ENCODE peak calls at places on chromosomes 6 and 20, in six cellular contexts. E is psoas muscle; H is CD4-positive, alpha-beta memory T cell; F is body of pancreas; C is heart right ventricle; N is colonic mucosa. M is an unnamed sample. For H3K4me1, the result is how much of the 10 kb centered on the place peaks cover.

GRCh38 chr6:34600796-34601195 is 44.7 kb upstream of the SPDEF start:
- DNase-seq in E (no peak), H (no peak), F (no peak), C (no peak), N (no peak), M (no peak)

GRCh38 chr6:89385156-89385667 is 26.9 kb downstream of the RRAGD start:
- DNase-seq in E (peak), H (no peak), F (no peak), C (no peak), N (no peak), M (no peak)

GRCh38 chr6:129895692-129896091 is 34.6 kb upstream of the TMEM244 start:
- DNase-seq in E (no peak), H (no peak), F (no peak), C (no peak), N (no peak), M (no peak)

GRCh38 chr20:3677733-3678132 is 4.1 kb downstream of the ADAM33 start:
- DNase-seq in E (peak), H (no peak), F (no peak), C (peak), N (peak), M (peak)

GRCh38 chr6:167815296-167815980 is 11.3 kb upstream of the AFDN start:
- DNase-seq in E (no peak), H (no peak), F (no peak), C (no peak), N (no peak), M (no peak)

GRCh38 chr6:3999800-4000661 is 78.9 kb downstream of the FAM217A start:
- DNase-seq in E (no peak), H (no peak), F (no peak), C (no peak), N (no peak), M (no peak)

GRCh38 chr6:84847349-84848160 is 83.2 kb upstream of the TBX18 start:
- DNase-seq in E (no peak), H (no peak), F (no peak), C (no peak), N (no peak), M (no peak)

GRCh38 chr20:38129248-38129865 is 35.7 kb downstream of the TGM2 start:
- DNase-seq in E (no peak), H (no peak), F (no peak), C (no peak), N (no peak), M (no peak)

GRCh38 chr20:61934716-61935530 is 130.8 kb downstream of the TAF4 start:
- DNase-seq in E (no peak), H (no peak), F (no peak), C (no peak), N (no peak), M (no peak)

GRCh38 chr6:52503853-52504777 is 72.7 kb downstream of the TRAM2 start:
- DNase-seq in E (peak), H (no peak), F (peak), C (peak), N (peak), M (peak)

GRCh38 chr20:24837721-24838456 is 111.2 kb upstream of the CST7 start:
- DNase-seq in E (no peak), H (no peak), F (no peak), C (no peak), N (no peak), M (no peak)

GRCh38 chr20:16201191-16201590 is 372.1 kb downstream of the KIF16B start:
- DNase-seq in E (no peak), H (no peak), F (no peak), C (no peak), N (no peak), M (no peak)

GRCh38 chr6:69735029-69735428 is 61.8 kb downstream of the LMBRD1 start:
- DNase-seq in E (no peak), H (no peak), F (no peak), C (no peak), N (no peak), M (no peak)

GRCh38 chr6:144582939-144583613 is 297.9 kb downstream of the UTRN start:
- DNase-seq in E (peak), H (peak), F (peak), C (peak), N (peak), M (peak)

GRCh38 chr6:25359891-25360290 is 80.7 kb downstream of the CARMIL1 start:
- DNase-seq in E (no peak), H (no peak), F (no peak), C (no peak), N (peak), M (no peak)

GRCh38 chr6:169289671-169290408 is 36.2 kb upstream of the THBS2 start:
- DNase-seq in E (peak), H (no peak), F (peak), C (peak), N (no peak), M (peak)

GRCh38 chr20:3222635-3223600 is 13.6 kb downstream of the ITPA start:
- DNase-seq in E (no peak), H (no peak), F (peak), C (peak), N (no peak), M (peak)

GRCh38 chr6:54335871-54336270 is 27.6 kb downstream of the TINAG start:
- DNase-seq in E (no peak), H (no peak), F (no peak), C (no peak), N (no peak), M (no peak)

GRCh38 chr6:37306624-37307222 is 47.1 kb upstream of the RNF8 start:
- DNase-seq in E (no peak), H (no peak), F (no peak), C (no peak), N (no peak), M (no peak)

GRCh38 chr6:146944077-146944476 is 260.1 kb upstream of the STXBP5 start:
- DNase-seq in E (no peak), H (no peak), F (no peak), C (no peak), N (no peak), M (no peak)

GRCh38 chr6:54440549-54440948 is 132.3 kb downstream of the TINAG start:
- DNase-seq in E (no peak), H (no peak), F (no peak), C (no peak), N (no peak), M (no peak)

GRCh38 chr20:31740208-31740607 is 1.1 kb downstream of the TPX2 start:
- DNase-seq in E (no peak), H (no peak), F (no peak), C (no peak), N (no peak), M (no peak)

GRCh38 chr6:48826884-48827701 is 636.0 kb downstream of the MMUT start:
- DNase-seq in E (no peak), H (no peak), F (no peak), C (no peak), N (peak), M (no peak)

GRCh38 chr6:141326426-141326825 is 806.3 kb upstream of the GJE1 start:
- DNase-seq in E (peak), H (peak), F (no peak), C (no peak), N (no peak), M (no peak)

GRCh38 chr6:88616380-88616779 is 347.0 kb downstream of the RNGTT start:
- DNase-seq in E (no peak), H (no peak), F (no peak), C (no peak), N (no peak), M (no peak)

GRCh38 chr20:36070451-36070850 is 84.1 kb upstream of the EPB41L1 start:
- DNase-seq in E (no peak), H (no peak), F (no peak), C (no peak), N (no peak), M (no peak)

GRCh38 chr20:41116282-41116960 is 20.9 kb upstream of the PLCG1 start:
- DNase-seq in E (no peak), H (no peak), F (no peak), C (no peak), N (no peak), M (no peak)

GRCh38 chr6:167573461-167574215 is 248.8 kb downstream of the TTLL2 start:
- DNase-seq in E (no peak), H (no peak), F (no peak), C (no peak), N (peak), M (no peak)

GRCh38 chr20:8021541-8022269 is 2.1 kb upstream of the TMX4 start:
- DNase-seq in E (no peak), H (no peak), F (no peak), C (no peak), N (no peak), M (no peak)

GRCh38 chr6:105402981-105403935 is at the start of gene PREP:
- DNase-seq in E (peak), H (peak), F (peak), C (peak), N (peak), M (peak)

GRCh38 chr20:46705378-46705729 is 4.1 kb upstream of the SLC2A10 start:
- DNase-seq in E (no peak), H (no peak), F (no peak), C (no peak), N (no peak), M (no peak)

GRCh38 chr6:26024651-26025046 is 62.0 kb downstream of the TRIM38 start:
- DNase-seq in E (no peak), H (no peak), F (no peak), C (no peak), N (no peak), M (no peak)

GRCh38 chr6:104537185-104537584 is 322.5 kb downstream of the HACE1 start:
- DNase-seq in E (no peak), H (no peak), F (no peak), C (no peak), N (no peak), M (no peak)

GRCh38 chr6:104711371-104711770 is 148.3 kb downstream of the HACE1 start:
- DNase-seq in E (no peak), H (no peak), F (no peak), C (no peak), N (no peak), M (no peak)

GRCh38 chr6:83905648-83906047 is 46.2 kb downstream of the CYB5R4 start:
- DNase-seq in E (no peak), H (no peak), F (no peak), C (no peak), N (no peak), M (no peak)

GRCh38 chr6:106700581-106700980 is 71.2 kb downstream of the QRSL1 start:
- DNase-seq in E (no peak), H (no peak), F (no peak), C (no peak), N (no peak), M (no peak)
- H3K4me1 ChIP-seq in E (under half), H (under half), F (under half), C (under half), N (under half), M (under half)

GRCh38 chr20:62962221-62962879 is 9.8 kb downstream of the SLC17A9 start:
- DNase-seq in E (no peak), H (no peak), F (no peak), C (no peak), N (no peak), M (no peak)

GRCh38 chr20:62961799-62962198 is 9.3 kb downstream of the SLC17A9 start:
- DNase-seq in E (no peak), H (no peak), F (no peak), C (no peak), N (no peak), M (no peak)

GRCh38 chr20:62962891-62963613 is 10.5 kb downstream of the SLC17A9 start:
- DNase-seq in E (no peak), H (no peak), F (no peak), C (no peak), N (no peak), M (no peak)

GRCh38 chr20:62959998-62960436 is 7.5 kb downstream of the SLC17A9 start:
- DNase-seq in E (no peak), H (peak), F (no peak), C (no peak), N (no peak), M (no peak)

DNA sequence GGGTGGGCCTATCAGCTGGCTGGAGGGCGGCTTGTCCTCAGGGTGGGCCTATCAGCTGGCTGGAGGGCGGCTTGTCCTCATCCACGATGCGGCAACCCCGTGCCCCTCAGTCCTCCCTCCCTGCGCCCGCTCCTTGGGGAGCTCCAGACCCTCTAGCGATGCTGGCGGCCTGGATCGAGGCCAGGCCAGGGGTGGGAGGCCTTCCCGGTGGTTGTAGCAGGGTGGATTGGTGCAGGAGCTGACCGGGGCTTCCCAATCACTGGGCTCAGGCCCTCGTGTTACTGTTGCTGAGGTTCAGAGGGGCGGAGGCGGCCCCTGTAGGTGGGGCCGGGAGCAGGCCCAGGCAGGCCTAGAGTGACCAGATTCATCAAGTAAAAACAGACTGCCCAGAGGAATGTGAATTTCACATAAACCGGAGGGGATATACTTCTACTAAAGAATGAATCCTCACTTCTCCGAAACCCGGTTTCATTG is 8.8 kb downstream of the SLC17A9 start:
- DNase-seq in E (no peak), H (no peak), F (no peak), C (no peak), N (no peak), M (no peak)
- H3K4me1 ChIP-seq in E (under half), H (under half), F (under half), C (under half), N (under half), M (under half)

GRCh38 chr20:52305029-52305645 is 113.6 kb upstream of the ZFP64 start:
- DNase-seq in E (no peak), H (no peak), F (no peak), C (no peak), N (no peak), M (no peak)

GRCh38 chr20:52303281-52303950 is 111.8 kb upstream of the ZFP64 start:
- DNase-seq in E (no peak), H (no peak), F (no peak), C (no peak), N (no peak), M (no peak)

GRCh38 chr20:52305843-52306242 is 114.3 kb upstream of the ZFP64 start:
- DNase-seq in E (no peak), H (no peak), F (no peak), C (no peak), N (no peak), M (no peak)

GRCh38 chr20:52306477-52306876 is 114.9 kb upstream of the ZFP64 start:
- DNase-seq in E (no peak), H (no peak), F (no peak), C (no peak), N (no peak), M (no peak)

GRCh38 chr20:52302736-52303135 is 111.2 kb upstream of the ZFP64 start:
- DNase-seq in E (no peak), H (no peak), F (no peak), C (no peak), N (no peak), M (no peak)
- H3K4me1 ChIP-seq in E (under half), H (under half), F (under half), C (under half), N (under half), M (under half)

GRCh38 chr20:48723308-48724264 is 104.2 kb downstream of the PREX1 start:
- DNase-seq in E (no peak), H (no peak), F (peak), C (peak), N (no peak), M (peak)
- H3K4me1 ChIP-seq in E (under half), H (half or more), F (under half), C (under half), N (under half), M (under half)

GRCh38 chr20:20365593-20365992 is 2.3 kb upstream of the INSM1 start:
- DNase-seq in E (no peak), H (no peak), F (no peak), C (no peak), N (no peak), M (no peak)

GRCh38 chr20:20362774-20363435 is 5.0 kb upstream of the INSM1 start:
- DNase-seq in E (no peak), H (no peak), F (no peak), C (no peak), N (no peak), M (no peak)

GRCh38 chr20:20363449-20364015 is 4.4 kb upstream of the INSM1 start:
- DNase-seq in E (no peak), H (no peak), F (no peak), C (no peak), N (no peak), M (no peak)

GRCh38 chr20:20364747-20365558 is 3.0 kb upstream of the INSM1 start:
- DNase-seq in E (no peak), H (no peak), F (no peak), C (no peak), N (no peak), M (no peak)

DNA sequence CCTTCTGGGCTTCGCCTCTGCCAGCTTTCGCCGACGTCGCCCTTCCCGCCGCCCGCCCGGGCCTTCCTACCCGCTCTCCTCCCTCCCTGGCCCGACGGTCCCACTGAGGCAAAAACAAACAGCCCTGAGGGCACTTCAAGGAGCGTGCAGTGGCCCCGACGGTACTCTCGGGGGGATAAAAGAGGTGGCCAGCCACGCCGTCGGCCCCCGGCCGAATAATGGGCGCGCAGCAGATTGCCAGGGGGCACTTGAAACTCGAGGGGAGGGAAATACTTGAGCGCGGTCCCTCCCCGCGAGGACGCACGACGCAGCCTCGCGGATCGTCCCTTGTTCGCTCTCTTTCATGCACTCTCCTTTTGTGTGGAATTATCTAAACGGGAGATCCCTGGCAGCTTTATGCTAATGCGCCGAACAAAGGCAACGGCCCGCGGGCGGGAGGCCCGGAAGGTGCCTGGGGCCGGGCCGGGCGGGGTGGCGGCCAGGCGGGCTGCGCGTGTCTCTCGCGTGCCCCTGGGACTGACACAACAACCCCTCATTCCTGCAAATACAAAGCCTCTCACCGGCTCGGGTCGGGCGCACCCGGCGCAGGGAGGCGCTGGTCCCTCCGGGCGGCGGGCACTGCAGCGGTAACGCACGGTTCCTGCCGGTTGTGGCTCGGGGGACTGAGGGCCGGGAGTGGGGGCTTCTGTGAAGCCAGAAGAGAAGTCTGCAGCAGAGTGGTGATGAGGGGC is 3.7 kb upstream of the INSM1 start:
- DNase-seq in E (no peak), H (no peak), F (no peak), C (no peak), N (no peak), M (no peak)
- H3K4me1 ChIP-seq in E (under half), H (under half), F (under half), C (under half), N (under half), M (under half)

GRCh38 chr6:128723667-128724066 is 159.3 kb upstream of the LAMA2 start:
- DNase-seq in E (no peak), H (no peak), F (no peak), C (no peak), N (no peak), M (no peak)
- H3K4me1 ChIP-seq in E (under half), H (under half), F (under half), C (under half), N (under half), M (under half)

DNA sequence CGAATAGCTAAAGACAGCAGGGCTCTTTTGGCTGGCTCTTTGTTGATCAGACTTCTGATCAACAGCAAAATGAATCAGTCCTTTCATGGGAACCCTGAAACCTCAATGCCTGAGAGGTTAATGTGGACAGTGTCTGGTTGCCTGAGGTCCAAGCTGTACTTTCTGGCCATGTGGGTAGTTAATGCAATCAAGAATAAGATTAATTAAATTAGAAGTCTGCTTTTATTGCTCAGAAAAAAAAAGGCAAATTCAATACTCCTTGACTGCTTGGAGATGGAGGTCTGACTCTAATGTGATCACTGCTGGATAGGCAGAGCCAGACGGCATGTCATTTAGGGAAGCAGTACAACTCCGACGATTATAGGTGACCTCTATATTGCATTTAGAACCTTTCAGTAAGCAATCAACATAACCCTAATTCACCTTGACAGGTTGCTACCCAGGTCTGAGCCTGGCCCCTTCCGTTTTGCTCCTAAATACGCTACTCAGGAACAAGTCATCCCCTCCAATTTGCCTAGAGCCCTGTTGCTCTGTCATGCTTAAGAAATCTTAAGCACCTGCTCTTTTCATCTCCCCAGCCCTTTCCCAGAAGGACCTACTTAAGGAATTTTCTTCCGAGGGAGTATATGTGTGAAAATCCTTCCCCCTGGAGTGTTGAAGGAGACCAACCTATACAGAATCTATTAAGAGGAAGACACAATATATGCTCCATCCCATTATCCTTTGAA is 370.0 kb upstream of the SPTLC3 start:
- DNase-seq in E (no peak), H (no peak), F (no peak), C (no peak), N (no peak), M (no peak)
- H3K4me1 ChIP-seq in E (under half), H (under half), F (under half), C (under half), N (under half), M (under half)

GRCh38 chr6:13201336-13201735 is 127.0 kb downstream of the TBC1D7 start:
- DNase-seq in E (no peak), H (no peak), F (no peak), C (no peak), N (no peak), M (no peak)
- H3K4me1 ChIP-seq in E (under half), H (under half), F (under half), C (under half), N (under half), M (under half)

GRCh38 chr20:39909447-39909846 is 779.6 kb downstream of the MAFB start:
- DNase-seq in E (peak), H (no peak), F (no peak), C (peak), N (peak), M (no peak)
- H3K4me1 ChIP-seq in E (under half), H (under half), F (under half), C (under half), N (under half), M (under half)

GRCh38 chr20:42444799-42445198 is 744.9 kb downstream of the PTPRT start:
- DNase-seq in E (no peak), H (no peak), F (no peak), C (no peak), N (no peak), M (no peak)
- H3K4me1 ChIP-seq in E (under half), H (under half), F (under half), C (under half), N (under half), M (under half)